ENCODE peak calls at places on chromosomes 16 and 17, in four cellular contexts. Z is neural crest cell; J is nucleus accumbens; X is activated T-helper 1 cell treated with anti-CD3 and anti-CD28 coated beads, Interleukin-2, amount 50 U/mL, for 16 hours. L is an unnamed sample.

GRCh38 chr17:45332989-45333701 is 16.3 kb upstream of the MAP3K14 start:
- DNase-seq in J (no peak), X (no peak), Z (no peak), L (no peak)

GRCh38 chr17:37742114-37742761 is 2.6 kb downstream of the HNF1B start:
- DNase-seq in Z (no peak), X (no peak), J (no peak), L (peak)

GRCh38 chr17:6507535-6507934 is 48.8 kb downstream of the PITPNM3 start:
- DNase-seq in Z (no peak), J (no peak), X (no peak), L (no peak)

GRCh38 chr16:66420396-66420795 is 6.7 kb upstream of the BEAN1 start:
- DNase-seq in X (no peak), J (no peak), Z (no peak), L (no peak)

GRCh38 chr17:81153340-81153803 is 11.9 kb upstream of the PVALEF start:
- DNase-seq in Z (no peak), J (no peak), X (no peak), L (peak)

GRCh38 chr16:88072571-88073001 is 121.4 kb downstream of the BANP start:
- DNase-seq in Z (no peak), X (no peak), J (no peak), L (peak)

GRCh38 chr16:47299587-47299986 is 155.8 kb upstream of the NETO2 start:
- DNase-seq in Z (no peak), X (no peak), J (no peak), L (no peak)

GRCh38 chr16:79810449-79811189 is 210.1 kb upstream of the MAF start:
- DNase-seq in J (no peak), Z (no peak), X (no peak), L (no peak)

GRCh38 chr17:32103476-32104113 is 38.7 kb upstream of the RHOT1 start:
- DNase-seq in Z (no peak), X (no peak), J (no peak), L (no peak)

GRCh38 chr17:83176272-83176955 is 97.0 kb downstream of the METRNL start:
- DNase-seq in Z (no peak), J (no peak), X (no peak), L (no peak)

GRCh38 chr17:79563237-79564013 is 47.4 kb downstream of the RBFOX3 start:
- DNase-seq in X (no peak), Z (no peak), J (no peak), L (no peak)

GRCh38 chr17:73748521-73748920 is 104.3 kb upstream of the SDK2 start:
- DNase-seq in X (no peak), Z (no peak), J (no peak), L (no peak)

GRCh38 chr16:84278333-84278732 is 16.3 kb upstream of the WFDC1 start:
- DNase-seq in J (no peak), X (no peak), Z (no peak), L (no peak)

GRCh38 chr17:62876664-62877411 is 68.7 kb upstream of the MARCHF10 start:
- DNase-seq in J (no peak), X (no peak), Z (no peak), L (no peak)

GRCh38 chr16:22300427-22301071 is 3.3 kb downstream of the POLR3E start:
- DNase-seq in X (no peak), Z (peak), J (no peak), L (peak)

GRCh38 chr16:53892155-53892554 is 188.2 kb downstream of the FTO start:
- DNase-seq in X (no peak), J (no peak), Z (peak), L (peak)

GRCh38 chr16:78489072-78489471 is 389.6 kb downstream of the WWOX start:
- DNase-seq in Z (no peak), J (no peak), X (no peak), L (no peak)

L was measured in glutamatergic neuron.